ENCODE peak calls at places on chromosomes 12 and 14, in five cellular contexts. S, Z, L, Y and V are unnamed samples.

GRCh38 chr12:10170199-10170598 is 1.7 kb downstream of the OLR1 start:
- DNase-seq in S (no peak), Z (no peak), L (peak), Y (no peak), V (no peak)

GRCh38 chr14:52551696-52552062 is 626 bp downstream of the TXNDC16 start:
- DNase-seq in S (peak), Z (peak), L (no peak), Y (peak), V (no peak)

GRCh38 chr12:50615534-50616296 is 110.9 kb downstream of the DIP2B start:
- DNase-seq in S (no peak), Z (peak), L (peak), Y (no peak), V (no peak)

GRCh38 chr12:6280053-6280469 is 30.4 kb upstream of the PLEKHG6 start:
- DNase-seq in S (no peak), Z (no peak), L (peak), Y (no peak), V (peak)

GRCh38 chr12:103840399-103840880 is 594 bp downstream of the NT5DC3 start:
- DNase-seq in S (peak), Z (no peak), L (peak), Y (no peak), V (no peak)

GRCh38 chr14:56471056-56471455 is 108.5 kb upstream of the TMEM260 start:
- DNase-seq in S (no peak), Z (no peak), L (no peak), Y (no peak), V (no peak)

GRCh38 chr14:20632831-20633771 is 8.4 kb downstream of the OR6S1 start:
- DNase-seq in S (peak), Z (peak), L (peak), Y (peak), V (no peak)

GRCh38 chr12:95336387-95337067 is 118.9 kb downstream of the VEZT start:
- DNase-seq in S (peak), Z (peak), L (peak), Y (peak), V (no peak)

GRCh38 chr14:68510201-68510600 is 282.7 kb downstream of the ZFP36L1 start:
- DNase-seq in S (no peak), Z (no peak), L (no peak), Y (no peak), V (no peak)

GRCh38 chr12:12172106-12172511 is 94.7 kb downstream of the LRP6 start:
- DNase-seq in S (no peak), Z (no peak), L (no peak), Y (no peak), V (peak)

GRCh38 chr14:105409379-105409778 is 10.2 kb upstream of the MTA1 start:
- DNase-seq in S (no peak), Z (no peak), L (no peak), Y (no peak), V (no peak)

GRCh38 chr12:115519887-115520286 is 757.6 kb downstream of the MED13L start:
- DNase-seq in S (no peak), Z (no peak), L (no peak), Y (no peak), V (no peak)

GRCh38 chr12:40146800-40147797 is 41.2 kb upstream of the SLC2A13 start:
- DNase-seq in S (no peak), Z (no peak), L (no peak), Y (no peak), V (no peak)

GRCh38 chr14:55366271-55366670 is 45.4 kb downstream of the ATG14 start:
- DNase-seq in S (no peak), Z (no peak), L (no peak), Y (no peak), V (no peak)

GRCh38 chr14:54652188-54652889 is 85.4 kb downstream of the SAMD4A start:
- DNase-seq in S (no peak), Z (no peak), L (peak), Y (peak), V (peak)

GRCh38 chr14:65817011-65817410 is 404.5 kb downstream of the FUT8 start:
- DNase-seq in S (no peak), Z (no peak), L (peak), Y (no peak), V (no peak)

GRCh38 chr12:2169964-2170363 is 117.2 kb downstream of the CACNA1C start:
- DNase-seq in S (no peak), Z (no peak), L (no peak), Y (no peak), V (no peak)

GRCh38 chr12:92608418-92609091 is 94.2 kb upstream of the PLEKHG7 start:
- DNase-seq in S (no peak), Z (peak), L (peak), Y (peak), V (no peak)

GRCh38 chr12:121992059-121992879 is 29.4 kb upstream of the BCL7A start:
- DNase-seq in S (no peak), Z (no peak), L (no peak), Y (no peak), V (peak)

GRCh38 chr12:71710276-71711125 is 24.6 kb downstream of the TMEM19 start:
- DNase-seq in S (no peak), Z (no peak), L (peak), Y (no peak), V (peak)

GRCh38 chr14:93974833-93975232 is 1.5 kb downstream of the ASB2 start:
- DNase-seq in S (no peak), Z (no peak), L (no peak), Y (no peak), V (no peak)

GRCh38 chr12:108630481-108631207 is 3.0 kb downstream of the SELPLG start:
- DNase-seq in S (peak), Z (no peak), L (no peak), Y (no peak), V (peak)

GRCh38 chr14:60721331-60722162 is 2.6 kb downstream of the SIX4 start:
- DNase-seq in S (peak), Z (no peak), L (peak), Y (peak), V (no peak)

GRCh38 chr12:117039891-117040309 is 59.3 kb downstream of the TESC start:
- DNase-seq in S (no peak), Z (no peak), L (no peak), Y (no peak), V (no peak)
- H3K27ac ChIP-seq in S (peak), Z (no peak), L (no peak), Y (no peak), V (no peak)

GRCh38 chr14:50705026-50705593 is 37.0 kb upstream of the SAV1 start:
- DNase-seq in S (no peak), Z (no peak), L (no peak), Y (no peak), V (no peak)

GRCh38 chr14:50704454-50705010 is 36.4 kb upstream of the SAV1 start:
- DNase-seq in S (no peak), Z (no peak), L (no peak), Y (no peak), V (no peak)
- H3K4me2 ChIP-seq in S (no peak), Z (no peak), L (no peak), Y (no peak), V (no peak)

GRCh38 chr12:5268424-5269210 is 163.3 kb upstream of the NTF3 start:
- DNase-seq in S (no peak), Z (no peak), L (no peak), Y (no peak), V (no peak)
- H3K27ac ChIP-seq in S (no peak), Z (no peak), L (no peak), Y (no peak), V (no peak)

GRCh38 chr14:49962616-49963015 is 69.7 kb downstream of the ARF6 start:
- DNase-seq in S (peak), Z (peak), L (peak), Y (no peak), V (no peak)

GRCh38 chr14:49960453-49960852 is 67.6 kb downstream of the ARF6 start:
- DNase-seq in S (peak), Z (no peak), L (no peak), Y (no peak), V (no peak)

GRCh38 chr14:49961270-49962222 is 68.7 kb downstream of the ARF6 start:
- DNase-seq in S (peak), Z (no peak), L (no peak), Y (no peak), V (no peak)

GRCh38 chr14:49957089-49957852 is 64.4 kb downstream of the ARF6 start:
- DNase-seq in S (no peak), Z (no peak), L (peak), Y (no peak), V (no peak)

DNA sequence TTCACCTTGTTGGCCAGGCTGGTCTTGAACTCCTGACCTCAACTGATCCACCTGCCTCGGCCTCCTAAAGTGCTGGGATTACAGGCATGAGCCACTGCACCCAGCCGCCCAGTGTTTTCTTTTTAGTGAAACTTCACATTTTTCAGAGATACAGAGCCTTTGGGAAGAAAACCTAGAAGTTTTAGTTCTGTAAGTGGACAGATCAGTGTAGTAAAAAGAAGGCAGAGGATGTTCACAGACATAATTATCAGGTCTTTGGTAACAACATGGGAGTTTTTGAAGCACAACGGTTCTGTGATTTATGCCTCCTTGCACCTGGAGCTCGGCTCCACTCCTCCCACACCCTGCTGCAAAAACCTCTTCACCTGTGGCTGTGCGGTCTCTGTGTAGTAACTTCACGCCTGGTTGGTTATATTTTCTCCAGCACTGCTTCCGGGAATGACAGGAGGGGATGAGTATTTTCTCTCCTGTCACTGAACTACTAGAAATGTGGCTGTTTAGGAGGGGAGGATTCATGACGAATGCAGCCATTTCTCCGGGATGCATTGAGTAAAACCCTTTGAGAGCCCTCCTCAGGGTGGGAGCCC is 67.0 kb downstream of the ARF6 start:
- DNase-seq in S (peak), Z (no peak), L (no peak), Y (no peak), V (no peak)
- H3K4me2 ChIP-seq in S (peak), Z (no peak), L (no peak), Y (no peak), V (no peak)